ENCODE peak calls at places on chromosomes 3 and 15, in seven cellular contexts. A is AG04450, N is cardiac fibroblast, W is mucosa of descending colon, P is testis, J is neuronal stem cell, C is fibroblast of mammary gland. U is an unnamed sample.

GRCh38 chr15:64904189-64904588 is 7.5 kb upstream of the ANKDD1A start:
- DNase-seq in A (no peak), N (no peak), W (no peak), P (no peak), J (no peak), C (no peak), U (no peak)

GRCh38 chr3:190892328-190893011 is 30.0 kb upstream of the GMNC start:
- DNase-seq in A (no peak), N (no peak), W (no peak), P (no peak), J (no peak), C (peak), U (no peak)

GRCh38 chr15:36936652-36937051 is 163.7 kb downstream of the MEIS2 start:
- DNase-seq in A (no peak), N (peak), W (no peak), P (no peak), J (no peak), C (peak), U (no peak)

GRCh38 chr15:62464705-62465104 is 299.6 kb upstream of the C2CD4B start:
- DNase-seq in A (no peak), N (peak), W (no peak), P (no peak), J (no peak), C (peak), U (no peak)

GRCh38 chr15:43518073-43518761 is 809 bp downstream of the MAP1A start:
- DNase-seq in A (no peak), N (peak), W (no peak), P (no peak), J (no peak), C (no peak), U (peak)

GRCh38 chr3:430186-430585 is 233.6 kb downstream of the CHL1 start:
- DNase-seq in A (no peak), N (no peak), W (no peak), P (no peak), J (no peak), C (no peak), U (no peak)

GRCh38 chr3:185715091-185715490 is 109.8 kb downstream of the IGF2BP2 start:
- DNase-seq in A (no peak), N (peak), W (no peak), P (no peak), J (peak), C (no peak), U (peak)

GRCh38 chr15:42332331-42332730 is 27.0 kb upstream of the CAPN3 start:
- DNase-seq in A (no peak), N (peak), W (no peak), P (no peak), J (no peak), C (peak), U (no peak)

GRCh38 chr15:85044251-85044853 is 62.7 kb downstream of the PDE8A start:
- DNase-seq in A (peak), N (peak), W (no peak), P (peak), J (no peak), C (peak), U (peak)

GRCh38 chr3:58231666-58232065 is 5.9 kb upstream of the ABHD6 start:
- DNase-seq in A (no peak), N (no peak), W (no peak), P (no peak), J (no peak), C (no peak), U (no peak)

GRCh38 chr15:57751177-57751800 is 44.8 kb downstream of the POLR2M start:
- DNase-seq in A (peak), N (peak), W (no peak), P (no peak), J (peak), C (peak), U (no peak)

GRCh38 chr3:171802601-171802956 is 7.7 kb downstream of the PLD1 start:
- DNase-seq in A (no peak), N (no peak), W (no peak), P (no peak), J (no peak), C (no peak), U (no peak)

DNA sequence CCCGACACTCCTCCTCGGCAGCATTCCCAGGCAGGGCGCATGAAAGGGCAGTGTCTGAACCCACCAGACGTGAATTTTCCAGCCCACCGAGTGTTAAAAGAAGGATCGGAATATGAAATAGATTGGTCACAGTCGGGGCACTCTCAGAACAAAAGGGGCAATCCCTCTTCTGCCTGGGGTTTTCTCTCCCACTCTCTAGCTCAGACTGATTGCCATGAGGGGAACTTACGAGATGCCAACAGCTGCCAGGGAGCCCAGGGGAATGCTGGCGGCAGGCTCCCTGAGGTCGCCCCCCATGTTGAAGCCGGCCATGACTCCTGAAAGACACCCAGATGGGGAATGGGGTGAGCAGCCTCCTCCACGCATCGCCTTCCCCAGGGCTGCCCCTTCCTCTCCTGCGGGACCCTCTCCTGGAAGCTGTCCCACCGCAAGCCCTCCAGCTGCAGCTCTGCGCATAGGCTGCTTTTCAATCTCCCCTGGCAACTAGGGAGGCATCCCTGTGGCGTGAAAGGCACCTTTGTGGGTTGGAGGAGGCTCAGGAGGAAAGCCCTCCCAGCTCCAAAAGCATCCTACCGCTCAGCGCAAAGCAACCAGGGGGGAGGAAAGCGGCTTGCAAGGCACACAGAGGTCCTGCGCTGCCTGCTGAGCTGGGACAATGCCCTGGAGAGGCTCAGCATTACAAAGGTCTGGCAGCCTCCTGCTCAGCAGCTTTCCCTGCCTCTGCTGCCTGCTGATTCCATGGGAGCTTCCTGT is 64.7 kb upstream of the HEG1 start:
- DNase-seq in A (no peak), N (peak), W (no peak), P (peak), J (peak), C (no peak), U (peak)
- H3K4me3 ChIP-seq in A (no peak), N (no peak), W (no peak), P (peak), J (peak), C (peak), U (no peak)

GRCh38 chr3:152455989-152456388 is 187.3 kb downstream of the MBNL1 start:
- DNase-seq in A (no peak), N (no peak), W (no peak), P (no peak), J (no peak), C (no peak), U (no peak)
- H3K4me3 ChIP-seq in A (no peak), N (no peak), W (no peak), P (no peak), J (peak), C (no peak), U (no peak)

GRCh38 chr15:69163124-69163669 is 2.8 kb downstream of the GLCE start:
- DNase-seq in A (no peak), N (no peak), W (no peak), P (no peak), J (no peak), C (no peak), U (no peak)
- H3K4me3 ChIP-seq in A (no peak), N (no peak), W (no peak), P (no peak), J (no peak), C (no peak), U (no peak)

GRCh38 chr15:27867861-27868260 is 231.3 kb downstream of the OCA2 start:
- DNase-seq in A (no peak), N (no peak), W (no peak), P (no peak), J (no peak), C (no peak), U (no peak)
- H3K4me3 ChIP-seq in A (no peak), N (no peak), W (no peak), P (no peak), J (no peak), C (no peak), U (no peak)

DNA sequence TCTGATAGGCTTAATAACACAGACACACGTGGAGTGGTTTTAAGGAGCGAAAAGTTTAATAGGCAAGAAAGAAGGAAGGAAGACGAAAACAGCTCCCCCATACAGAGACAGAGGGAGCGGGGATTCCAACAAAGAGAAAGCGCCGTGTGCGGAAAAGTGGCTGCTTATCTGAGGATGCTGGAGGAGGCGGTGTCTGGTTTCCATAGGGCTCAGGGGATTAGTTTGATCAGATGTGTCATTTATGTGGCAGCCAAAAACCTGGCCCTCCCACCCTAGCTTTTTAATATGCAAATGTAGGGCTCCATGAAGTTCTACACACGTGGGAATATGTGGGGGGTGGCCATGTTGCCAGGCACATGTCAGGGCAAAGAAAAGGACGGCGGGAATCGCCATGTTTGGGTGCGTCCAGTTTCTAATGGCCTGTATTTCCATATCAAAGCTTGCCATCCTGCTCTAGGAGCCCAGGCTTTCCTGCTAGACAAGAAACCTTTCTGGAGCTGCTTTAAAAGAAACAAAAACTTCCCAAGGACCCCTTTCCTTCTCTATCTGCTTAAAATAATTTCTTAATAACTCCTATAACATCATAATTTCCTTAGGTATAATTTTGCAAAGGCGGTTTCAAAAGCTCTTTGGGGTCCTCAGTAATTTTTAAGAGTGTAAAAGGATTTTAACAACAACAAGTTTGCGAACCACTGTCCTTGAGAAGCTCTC is 749 bp upstream of the ZNF589 start:
- DNase-seq in A (no peak), N (no peak), W (no peak), P (peak), J (peak), C (no peak), U (no peak)
- H3K4me3 ChIP-seq in A (peak), N (peak), W (no peak), P (peak), J (no peak), C (no peak), U (no peak)

GRCh38 chr15:74541494-74542191 is 623 bp downstream of the ARID3B start:
- DNase-seq in A (no peak), N (peak), W (peak), P (peak), J (peak), C (peak), U (peak)

GRCh38 chr15:74545061-74545460 is 4.0 kb downstream of the ARID3B start:
- DNase-seq in A (no peak), N (no peak), W (no peak), P (no peak), J (no peak), C (no peak), U (no peak)

GRCh38 chr15:74543043-74543422 is 2.0 kb downstream of the ARID3B start:
- DNase-seq in A (no peak), N (no peak), W (no peak), P (no peak), J (no peak), C (no peak), U (no peak)

GRCh38 chr15:74542192-74543042 is 1.4 kb downstream of the ARID3B start:
- DNase-seq in A (no peak), N (no peak), W (no peak), P (no peak), J (no peak), C (no peak), U (no peak)

GRCh38 chr15:74543583-74543982 is 2.6 kb downstream of the ARID3B start:
- DNase-seq in A (no peak), N (no peak), W (no peak), P (no peak), J (no peak), C (no peak), U (no peak)
- H3K4me3 ChIP-seq in A (no peak), N (no peak), W (no peak), P (no peak), J (no peak), C (no peak), U (no peak)